ENCODE peak calls at places on chromosomes 1 and 21, in six cellular contexts. G, M, F, E, U and W are unnamed samples.

GRCh38 chr1:26531651-26532131 is 2.1 kb downstream of the RPS6KA1 start:
- DNase-seq in F (no peak), U (peak), G (no peak), E (no peak), M (no peak), W (no peak)

GRCh38 chr1:92961896-92962752 is 862 bp upstream of the DIPK1A start:
- DNase-seq in M (no peak), F (peak), E (no peak), U (peak), G (peak), W (no peak)

GRCh38 chr1:202750761-202751160 is 40.5 kb upstream of the SYT2 start:
- DNase-seq in U (no peak), E (no peak), G (no peak), M (no peak), F (peak), W (no peak)

GRCh38 chr1:219965285-219965684 is 36.9 kb upstream of the SLC30A10 start:
- DNase-seq in U (no peak), G (no peak), E (no peak), F (no peak), M (no peak), W (no peak)

GRCh38 chr1:36768486-36769178 is 265.7 kb downstream of the GRIK3 start:
- DNase-seq in G (no peak), F (no peak), U (no peak), M (no peak), E (no peak), W (peak)

GRCh38 chr1:10773851-10774614 is 22.4 kb downstream of the CASZ1 start:
- DNase-seq in M (no peak), E (no peak), G (no peak), U (no peak), F (no peak), W (no peak)

GRCh38 chr1:169115891-169116585 is 9.5 kb downstream of the ATP1B1 start:
- DNase-seq in F (no peak), E (no peak), U (peak), M (no peak), G (no peak), W (peak)

GRCh38 chr21:22791986-22792560 is 1793.9 kb downstream of the NCAM2 start:
- DNase-seq in F (peak), U (no peak), G (peak), E (no peak), M (no peak), W (peak)

GRCh38 chr1:177010246-177010825 is 154.2 kb downstream of the ASTN1 start:
- DNase-seq in F (no peak), U (no peak), G (no peak), M (no peak), E (no peak), W (no peak)

DNA sequence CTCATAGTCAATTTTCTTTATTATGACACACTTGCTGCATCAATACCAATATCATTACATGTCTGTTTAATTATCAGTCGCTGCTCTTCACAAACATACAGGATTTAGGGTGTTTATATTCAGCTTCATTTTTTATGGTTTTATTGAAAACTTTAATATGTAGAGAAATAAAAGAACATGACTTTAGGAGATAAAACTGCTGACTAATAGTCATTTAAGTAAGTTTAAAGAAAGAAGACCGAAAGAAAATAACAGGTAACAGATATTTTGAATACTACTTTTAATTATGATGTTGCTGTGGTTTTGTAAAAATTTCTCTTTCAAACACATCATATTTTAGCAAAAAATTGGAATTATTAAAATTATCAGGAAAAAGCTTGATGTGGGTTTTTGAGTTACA is 685.1 kb upstream of the BRINP3 start:
- DNase-seq in M (no peak), F (no peak), G (no peak), E (no peak), U (no peak), W (no peak)
- TF ChIP-seq CTCF in M (no peak), F (no peak), G (no peak), E (no peak), U (no peak), W (no peak)

GRCh38 chr1:170581041-170581440 is 49.1 kb downstream of the GORAB start:
- DNase-seq in G (no peak), E (no peak), U (no peak), M (no peak), F (no peak), W (no peak)
- TF ChIP-seq CTCF in G (no peak), E (no peak), U (no peak), M (no peak), F (no peak), W (no peak)

GRCh38 chr1:53328490-53329182 is 766 bp upstream of the LRP8 start:
- DNase-seq in F (no peak), M (no peak), U (no peak), G (no peak), E (no peak), W (no peak)
- TF ChIP-seq CTCF in F (no peak), M (no peak), U (no peak), G (no peak), E (peak), W (no peak)

DNA sequence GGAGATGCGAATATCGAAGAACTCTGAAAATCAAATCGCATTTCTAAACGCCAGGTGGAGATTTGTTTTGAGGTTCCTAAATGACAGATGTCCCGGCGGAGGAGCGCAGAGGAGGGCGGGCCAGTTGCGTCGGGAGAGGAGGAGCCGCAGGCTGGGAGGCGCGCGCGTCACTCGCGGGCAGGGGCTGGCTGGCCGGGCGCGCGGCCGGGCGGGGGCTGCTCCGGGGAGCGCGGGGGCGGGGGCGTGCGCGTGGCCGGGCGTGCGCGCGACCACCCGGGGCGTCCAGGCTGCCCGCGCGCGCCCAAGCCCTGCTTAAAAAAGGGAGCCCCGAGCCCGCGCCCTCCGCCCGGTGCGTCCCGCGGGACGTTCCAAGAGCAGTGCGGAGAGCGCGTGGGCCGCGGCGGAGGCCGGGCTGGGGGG is 47.3 kb downstream of the H3-3A start:
- DNase-seq in G (peak), E (peak), F (peak), M (no peak), U (peak), W (peak)
- TF ChIP-seq CTCF in G (no peak), E (no peak), F (peak), M (no peak), U (no peak), W (peak)

GRCh38 chr1:167052389-167052788 is 37.8 kb downstream of the GPA33 start:
- DNase-seq in E (no peak), U (no peak), G (no peak), F (peak), M (no peak), W (peak)
- TF ChIP-seq CTCF in E (peak), U (peak), G (peak), F (peak), M (no peak), W (peak)

DNA sequence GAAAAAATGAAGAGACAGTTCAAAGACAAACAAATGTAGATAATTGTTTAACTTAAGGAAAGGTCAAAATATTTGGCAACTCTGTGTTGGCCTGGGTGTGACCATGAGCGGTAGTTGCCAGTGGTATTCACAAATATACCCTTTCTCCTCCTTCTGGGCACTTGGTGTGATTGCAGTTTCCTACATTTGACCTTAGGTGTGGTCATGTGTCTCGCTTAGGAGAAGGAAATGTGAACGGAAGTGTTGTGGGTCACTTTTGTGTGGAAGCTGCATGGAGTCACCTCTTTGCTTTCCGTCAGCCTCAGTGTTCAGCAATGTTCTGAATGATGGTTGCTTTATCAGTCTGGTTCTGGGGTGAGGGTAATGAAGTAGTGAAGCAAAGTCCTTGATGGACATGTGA is 3.4 kb upstream of the PCSK9 start:
- DNase-seq in U (no peak), F (peak), E (no peak), M (no peak), G (peak), W (no peak)
- TF ChIP-seq CTCF in U (no peak), F (peak), E (peak), M (no peak), G (no peak), W (no peak)

GRCh38 chr1:25117233-25117823 is 115.0 kb downstream of the SYF2 start:
- DNase-seq in M (no peak), F (peak), U (peak), G (peak), E (no peak), W (peak)
- TF ChIP-seq CTCF in M (no peak), F (peak), U (no peak), G (peak), E (peak), W (peak)

DNA sequence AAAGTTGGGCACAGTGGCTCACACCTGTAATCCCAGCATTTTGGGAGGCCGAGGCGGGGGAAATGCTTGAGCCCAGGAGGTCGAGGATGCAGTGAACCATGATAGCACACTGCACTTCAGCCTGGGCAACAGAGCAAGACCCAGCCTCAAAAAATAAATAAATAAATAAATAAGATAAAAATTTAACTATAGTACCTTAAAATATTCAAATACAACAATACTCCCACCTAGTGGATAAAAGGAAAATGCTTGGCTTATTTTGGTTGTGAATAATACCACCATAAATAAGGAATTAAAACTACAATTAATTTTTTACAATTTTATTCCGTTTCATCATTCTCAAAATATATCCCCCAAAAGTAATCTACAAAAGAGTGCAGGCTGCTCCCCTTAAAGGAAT is 8.1 kb downstream of the PSMG1 start:
- DNase-seq in F (peak), E (no peak), G (peak), M (no peak), U (no peak), W (no peak)
- TF ChIP-seq CTCF in F (peak), E (peak), G (no peak), M (no peak), U (peak), W (peak)

GRCh38 chr1:60821156-60821555 is 261.2 kb upstream of the NFIA start:
- DNase-seq in E (no peak), F (no peak), M (no peak), U (no peak), G (no peak), W (no peak)

GRCh38 chr1:60823151-60823550 is 259.2 kb upstream of the NFIA start:
- DNase-seq in M (no peak), E (no peak), U (no peak), F (no peak), G (no peak), W (no peak)

GRCh38 chr1:60822252-60822651 is 260.1 kb upstream of the NFIA start:
- DNase-seq in G (no peak), F (peak), E (no peak), M (no peak), U (no peak), W (no peak)

DNA sequence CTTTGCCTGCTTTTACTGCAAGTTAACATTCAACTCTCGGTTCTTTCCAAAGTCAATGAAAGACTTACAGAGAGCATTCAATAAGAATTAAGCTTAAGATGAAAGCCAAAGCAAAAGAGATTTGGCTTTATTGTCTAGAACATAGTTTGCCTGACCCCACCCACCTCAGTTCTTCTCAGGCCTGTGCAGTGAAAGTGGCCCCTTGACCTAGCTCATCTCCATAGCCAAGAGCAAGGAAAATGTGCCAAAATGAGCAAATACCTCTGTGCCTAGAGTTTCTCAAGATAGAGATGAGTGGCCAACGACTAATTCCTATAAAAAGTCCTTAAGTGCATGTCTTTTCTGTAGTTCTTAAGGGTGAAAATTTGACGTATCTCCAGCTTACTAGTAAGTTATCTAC is 263.1 kb upstream of the NFIA start:
- DNase-seq in M (no peak), F (no peak), U (no peak), E (no peak), G (no peak), W (no peak)
- TF ChIP-seq CTCF in M (no peak), F (no peak), U (no peak), E (no peak), G (no peak), W (no peak)